ENCODE peak calls at places on chromosomes 2 and 18, in eight cellular contexts. Y, B, X, C, O, N, I and Q are unnamed samples. For H3K4me1 and H3K9me3, the result is how much of the 10 kb centered on the place peaks cover.

GRCh38 chr2:173568054-173568453 is 213.4 kb downstream of the CDCA7 start:
- DNase-seq in Y (no peak), B (no peak), X (peak), C (no peak), O (no peak), N (no peak), I (peak), Q (no peak)

GRCh38 chr2:122734756-122735155 is 979.3 kb downstream of the TSN start:
- DNase-seq in Y (no peak), B (no peak), X (no peak), C (peak), O (no peak), N (no peak), I (no peak), Q (peak)

GRCh38 chr2:7982054-7982453 is 699.8 kb upstream of the ID2 start:
- DNase-seq in Y (no peak), B (no peak), X (no peak), C (no peak), O (no peak), N (no peak), I (no peak), Q (no peak)

GRCh38 chr2:113370478-113371091 is 66.9 kb upstream of the ZNG1B start:
- DNase-seq in Y (peak), B (peak), X (peak), C (peak), O (peak), N (peak), I (peak), Q (peak)

GRCh38 chr18:80022613-80023012 is 11.6 kb upstream of the RBFA start:
- DNase-seq in Y (no peak), B (no peak), X (peak), C (peak), O (no peak), N (no peak), I (no peak), Q (peak)

GRCh38 chr2:238818576-238818975 is 29.3 kb upstream of the TWIST2 start:
- DNase-seq in Y (no peak), B (no peak), X (no peak), C (no peak), O (no peak), N (no peak), I (no peak), Q (no peak)

GRCh38 chr2:223576873-223577272 is 25.3 kb downstream of the SCG2 start:
- DNase-seq in Y (no peak), B (peak), X (no peak), C (peak), O (no peak), N (no peak), I (peak), Q (peak)

GRCh38 chr2:20025065-20025786 is 12.8 kb upstream of the MATN3 start:
- DNase-seq in Y (no peak), B (no peak), X (no peak), C (peak), O (no peak), N (no peak), I (no peak), Q (no peak)

GRCh38 chr2:205660521-205661124 is 21.7 kb upstream of the NRP2 start:
- DNase-seq in Y (no peak), B (no peak), X (no peak), C (peak), O (no peak), N (no peak), I (peak), Q (peak)

GRCh38 chr2:95266781-95267430 is 7.3 kb upstream of the PROM2 start:
- DNase-seq in Y (peak), B (peak), X (no peak), C (no peak), O (peak), N (no peak), I (no peak), Q (no peak)

GRCh38 chr2:26068602-26069298 is 34.9 kb downstream of the RAB10 start:
- DNase-seq in Y (no peak), B (no peak), X (no peak), C (peak), O (no peak), N (peak), I (no peak), Q (peak)

GRCh38 chr18:27838230-27838629 is 338.7 kb downstream of the CDH2 start:
- DNase-seq in Y (no peak), B (no peak), X (no peak), C (peak), O (no peak), N (no peak), I (no peak), Q (no peak)

GRCh38 chr18:21912339-21913239 is 172.0 kb downstream of the MIB1 start:
- DNase-seq in Y (no peak), B (no peak), X (no peak), C (no peak), O (no peak), N (no peak), I (no peak), Q (no peak)

GRCh38 chr2:24908316-24908937 is 11.6 kb downstream of the ADCY3 start:
- DNase-seq in Y (no peak), B (no peak), X (no peak), C (no peak), O (no peak), N (no peak), I (no peak), Q (no peak)

GRCh38 chr2:138922973-138923563 is 142.9 kb upstream of the NXPH2 start:
- DNase-seq in Y (no peak), B (no peak), X (no peak), C (peak), O (no peak), N (no peak), I (no peak), Q (peak)

GRCh38 chr2:48258750-48259149 is 271.2 kb upstream of the STON1 start:
- DNase-seq in Y (no peak), B (no peak), X (no peak), C (no peak), O (no peak), N (no peak), I (no peak), Q (no peak)

GRCh38 chr2:239760596-239760995 is 264.5 kb downstream of the NDUFA10 start:
- DNase-seq in Y (no peak), B (no peak), X (no peak), C (no peak), O (no peak), N (no peak), I (no peak), Q (no peak)

GRCh38 chr2:210991107-210991506 is 434.7 kb downstream of the CPS1 start:
- DNase-seq in Y (no peak), B (no peak), X (no peak), C (no peak), O (no peak), N (no peak), I (no peak), Q (no peak)

GRCh38 chr2:108637304-108637669 is 82.0 kb upstream of the RANBP2 start:
- DNase-seq in Y (peak), B (peak), X (no peak), C (peak), O (no peak), N (no peak), I (peak), Q (peak)
- H3K4me1 ChIP-seq in Y (half or more), B (under half), X (under half), C (half or more), O (half or more), N (under half), I (under half), Q (half or more)

GRCh38 chr2:231606941-231607340 is 14.3 kb downstream of the TEX44 start:
- DNase-seq in Y (no peak), B (no peak), X (no peak), C (no peak), O (no peak), N (no peak), I (no peak), Q (no peak)

GRCh38 chr2:231604101-231604684 is 11.5 kb downstream of the TEX44 start:
- DNase-seq in Y (peak), B (peak), X (no peak), C (no peak), O (peak), N (no peak), I (peak), Q (no peak)

GRCh38 chr2:231602874-231603467 is 10.3 kb downstream of the TEX44 start:
- DNase-seq in Y (no peak), B (no peak), X (no peak), C (no peak), O (no peak), N (no peak), I (no peak), Q (no peak)

GRCh38 chr2:231604685-231605606 is 12.3 kb downstream of the TEX44 start:
- DNase-seq in Y (peak), B (peak), X (peak), C (peak), O (peak), N (peak), I (peak), Q (peak)

DNA sequence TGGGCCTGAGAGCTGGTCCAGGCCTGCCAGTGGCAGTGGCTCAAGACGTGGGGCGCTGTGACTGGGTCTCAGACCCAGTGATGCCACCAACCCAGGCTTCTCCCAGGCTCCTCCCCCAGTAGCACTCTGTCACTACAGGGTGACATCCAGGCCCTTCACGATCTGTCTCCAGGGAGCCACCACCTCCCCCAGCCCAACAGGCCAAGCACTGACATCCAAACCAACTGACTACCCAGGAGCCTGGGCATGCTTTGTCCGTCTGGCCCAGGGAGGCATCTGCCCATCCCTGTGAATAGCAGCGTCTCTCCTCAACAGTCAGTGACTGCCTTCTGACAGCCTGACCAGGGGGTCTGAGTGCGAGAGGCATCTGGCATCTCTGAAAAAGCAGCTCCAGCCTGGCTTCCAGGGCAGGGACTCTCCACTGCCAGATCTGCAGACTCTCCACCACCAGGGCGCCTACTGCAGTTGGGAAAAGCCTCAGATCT is 13.0 kb downstream of the TEX44 start:
- DNase-seq in Y (peak), B (no peak), X (no peak), C (no peak), O (no peak), N (no peak), I (no peak), Q (no peak)
- H3K4me3 ChIP-seq in Y (peak), B (no peak), X (no peak), C (no peak), O (no peak), N (no peak), I (no peak), Q (no peak)

GRCh38 chr2:6841537-6842287 is 24.0 kb downstream of the CMPK2 start:
- DNase-seq in Y (no peak), B (no peak), X (no peak), C (no peak), O (no peak), N (no peak), I (no peak), Q (no peak)
- H3K9me3 ChIP-seq in Y (under half), B (under half), X (under half), C (under half), O (half or more), N (under half), I (under half), Q (half or more)

DNA sequence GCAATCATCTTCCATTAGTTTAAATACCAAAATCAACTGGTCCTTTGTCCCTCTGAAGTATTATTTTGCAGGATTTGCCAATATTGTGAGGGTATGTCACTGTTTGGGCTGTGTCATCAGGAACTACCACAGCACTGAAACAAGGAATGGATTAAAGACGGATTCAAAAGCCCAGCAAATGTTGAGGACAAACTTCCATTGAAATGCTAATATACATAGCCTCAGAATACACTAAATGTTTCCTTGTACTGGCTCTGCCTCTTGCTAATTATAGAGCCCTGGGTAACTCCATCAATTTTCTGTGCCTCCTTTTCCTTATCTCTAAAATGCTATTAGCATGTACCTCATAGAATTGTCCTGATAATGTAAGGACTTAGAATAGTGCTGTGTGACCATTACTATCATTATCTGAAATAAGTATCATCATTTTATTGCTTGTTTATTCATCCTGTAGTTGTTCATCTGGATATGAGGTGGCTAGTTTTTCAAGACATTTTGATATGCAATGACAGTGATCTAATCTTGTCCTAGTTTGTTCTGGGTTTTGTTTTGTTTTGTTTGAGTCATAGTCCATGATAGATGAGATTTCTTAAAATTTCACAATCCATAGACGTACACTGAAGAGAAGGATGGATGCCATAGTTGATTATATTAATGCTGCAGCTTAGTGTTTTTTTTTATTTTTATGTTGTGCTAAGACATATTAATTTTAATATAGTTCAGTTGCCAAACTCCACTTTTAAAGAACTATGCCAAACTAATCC is 333.4 kb upstream of the KCNH7 start:
- DNase-seq in Y (no peak), B (no peak), X (no peak), C (no peak), O (no peak), N (no peak), I (no peak), Q (peak)
- H3K4me1 ChIP-seq in Y (under half), B (under half), X (under half), C (under half), O (under half), N (under half), I (under half), Q (under half)